ENCODE peak calls at places on chromosomes 3 and 15, in eight cellular contexts. One of them, this sample, is unnamed.

GRCh38 chr3:41274944-41275668 is 75.8 kb downstream of the CTNNB1 start:
- DNase-seq in kidney epithelial cell: peak; percentile 64
- DNase-seq in activated CD4-positive, CD25-positive, alpha-beta regulatory T cell treated with anti-CD3 and anti-CD28 coated beads, Interleukin-2, amount 50 U/mL, for 72 hours: no peak
- DNase-seq in glutamatergic neuron: no peak
- DNase-seq in activated T-helper 1 cell treated with Interleukin-2 at 50 U/mL for 16 hours: no peak
- DNase-seq in mesendoderm: no peak
- DNase-seq in T-helper 9 cell: no peak
- DNase-seq in G401: no peak
- DNase-seq in this sample: no peak

GRCh38 chr15:65837301-65838283 is 31.7 kb upstream of the RAB11A start:
- DNase-seq in mesendoderm: no peak
- DNase-seq in glutamatergic neuron: no peak
- DNase-seq in kidney epithelial cell: no peak
- DNase-seq in activated T-helper 1 cell treated with Interleukin-2 at 50 U/mL for 16 hours: no peak
- DNase-seq in G401: no peak
- DNase-seq in T-helper 9 cell: no peak
- DNase-seq in activated CD4-positive, CD25-positive, alpha-beta regulatory T cell treated with anti-CD3 and anti-CD28 coated beads, Interleukin-2, amount 50 U/mL, for 72 hours: no peak
- DNase-seq in this sample: no peak

GRCh38 chr3:65277788-65278187 is 590.0 kb upstream of the ADAMTS9 start:
- DNase-seq in glutamatergic neuron: no peak
- DNase-seq in G401: peak; percentile 49
- DNase-seq in activated T-helper 1 cell treated with Interleukin-2 at 50 U/mL for 16 hours: no peak
- DNase-seq in mesendoderm: peak; percentile 80
- DNase-seq in activated CD4-positive, CD25-positive, alpha-beta regulatory T cell treated with anti-CD3 and anti-CD28 coated beads, Interleukin-2, amount 50 U/mL, for 72 hours: no peak
- DNase-seq in kidney epithelial cell: no peak
- DNase-seq in T-helper 9 cell: no peak
- DNase-seq in this sample: no peak

GRCh38 chr3:122691195-122691594 is 10.6 kb downstream of the PARP14 start:
- DNase-seq in T-helper 9 cell: no peak
- DNase-seq in activated CD4-positive, CD25-positive, alpha-beta regulatory T cell treated with anti-CD3 and anti-CD28 coated beads, Interleukin-2, amount 50 U/mL, for 72 hours: no peak
- DNase-seq in kidney epithelial cell: peak; percentile 72
- DNase-seq in mesendoderm: no peak
- DNase-seq in activated T-helper 1 cell treated with Interleukin-2 at 50 U/mL for 16 hours: no peak
- DNase-seq in glutamatergic neuron: no peak
- DNase-seq in G401: no peak
- DNase-seq in this sample: no peak

GRCh38 chr15:48721061-48721810 is 75.7 kb upstream of the FBN1 start:
- DNase-seq in kidney epithelial cell: no peak
- DNase-seq in glutamatergic neuron: no peak
- DNase-seq in mesendoderm: no peak
- DNase-seq in T-helper 9 cell: no peak
- DNase-seq in activated T-helper 1 cell treated with Interleukin-2 at 50 U/mL for 16 hours: no peak
- DNase-seq in G401: no peak
- DNase-seq in activated CD4-positive, CD25-positive, alpha-beta regulatory T cell treated with anti-CD3 and anti-CD28 coated beads, Interleukin-2, amount 50 U/mL, for 72 hours: no peak
- DNase-seq in this sample: no peak

GRCh38 chr3:147358144-147358992 is 48.0 kb downstream of the ZIC4 start:
- DNase-seq in glutamatergic neuron: no peak
- DNase-seq in kidney epithelial cell: no peak
- DNase-seq in activated T-helper 1 cell treated with Interleukin-2 at 50 U/mL for 16 hours: no peak
- DNase-seq in G401: peak; percentile 69
- DNase-seq in mesendoderm: no peak
- DNase-seq in T-helper 9 cell: no peak
- DNase-seq in activated CD4-positive, CD25-positive, alpha-beta regulatory T cell treated with anti-CD3 and anti-CD28 coated beads, Interleukin-2, amount 50 U/mL, for 72 hours: no peak
- DNase-seq in this sample: no peak

GRCh38 chr3:128499724-128500275 is 6.8 kb upstream of the GATA2 start:
- DNase-seq in mesendoderm: no peak
- DNase-seq in glutamatergic neuron: no peak
- DNase-seq in activated T-helper 1 cell treated with Interleukin-2 at 50 U/mL for 16 hours: no peak
- DNase-seq in kidney epithelial cell: no peak
- DNase-seq in T-helper 9 cell: no peak
- DNase-seq in activated CD4-positive, CD25-positive, alpha-beta regulatory T cell treated with anti-CD3 and anti-CD28 coated beads, Interleukin-2, amount 50 U/mL, for 72 hours: no peak
- DNase-seq in G401: no peak
- DNase-seq in this sample: no peak

GRCh38 chr3:54146383-54147239 is 24.3 kb downstream of the CACNA2D3 start:
- DNase-seq in glutamatergic neuron: peak; percentile 77
- DNase-seq in T-helper 9 cell: no peak
- DNase-seq in G401: peak; percentile 59
- DNase-seq in kidney epithelial cell: no peak
- DNase-seq in activated T-helper 1 cell treated with Interleukin-2 at 50 U/mL for 16 hours: no peak
- DNase-seq in mesendoderm: peak; percentile 59
- DNase-seq in activated CD4-positive, CD25-positive, alpha-beta regulatory T cell treated with anti-CD3 and anti-CD28 coated beads, Interleukin-2, amount 50 U/mL, for 72 hours: no peak
- DNase-seq in this sample: no peak

GRCh38 chr3:128492353-128493220 is at the start of gene GATA2:
- DNase-seq in G401: no peak
- DNase-seq in kidney epithelial cell: no peak
- DNase-seq in glutamatergic neuron: peak; percentile 62
- DNase-seq in activated T-helper 1 cell treated with Interleukin-2 at 50 U/mL for 16 hours: no peak
- DNase-seq in T-helper 9 cell: no peak
- DNase-seq in activated CD4-positive, CD25-positive, alpha-beta regulatory T cell treated with anti-CD3 and anti-CD28 coated beads, Interleukin-2, amount 50 U/mL, for 72 hours: no peak
- DNase-seq in mesendoderm: no peak
- DNase-seq in this sample: no peak

GRCh38 chr15:55268054-55268695 is 21.4 kb downstream of the RAB27A start:
- DNase-seq in glutamatergic neuron: no peak
- DNase-seq in activated CD4-positive, CD25-positive, alpha-beta regulatory T cell treated with anti-CD3 and anti-CD28 coated beads, Interleukin-2, amount 50 U/mL, for 72 hours: no peak
- DNase-seq in G401: no peak
- DNase-seq in mesendoderm: no peak
- DNase-seq in activated T-helper 1 cell treated with Interleukin-2 at 50 U/mL for 16 hours: no peak
- DNase-seq in T-helper 9 cell: no peak
- DNase-seq in kidney epithelial cell: no peak
- DNase-seq in this sample: no peak

This sample was measured in activated effector memory CD4-positive, alpha-beta T cell treated with Interleukin-2 at 50 U/mL for 16 hours.